ENCODE peak calls at places on chromosomes 7 and 10, in five cellular contexts. L, O, J, C and Z are unnamed samples.

GRCh38 chr10:70403483-70404035 is 386 bp upstream of the EIF4EBP2 start:
- DNase-seq in L (no peak), O (no peak), J (no peak), C (no peak), Z (no peak)

GRCh38 chr10:77840636-77841035 is 85.9 kb downstream of the DLG5 start:
- DNase-seq in L (no peak), O (no peak), J (no peak), C (no peak), Z (no peak)

GRCh38 chr10:110666673-110667072 is 22.5 kb downstream of the RBM20 start:
- DNase-seq in L (no peak), O (no peak), J (peak; percentile 31), C (no peak), Z (peak; percentile 79)

GRCh38 chr10:27223964-27224363 is 16.6 kb downstream of the ACBD5 start:
- DNase-seq in L (peak; percentile 14), O (no peak), J (peak; percentile 15), C (peak; percentile 26), Z (peak; percentile 31)

GRCh38 chr7:101891936-101892640 is 74.7 kb downstream of the CUX1 start:
- DNase-seq in L (no peak), O (no peak), J (no peak), C (no peak), Z (no peak)

GRCh38 chr10:100184426-100185219 is 1.2 kb downstream of the ERLIN1 start:
- DNase-seq in L (no peak), O (peak; percentile 50), J (peak; percentile 16), C (peak; percentile 23), Z (peak; percentile 49)

GRCh38 chr7:3754488-3755365 is 453.7 kb downstream of the SDK1 start:
- DNase-seq in L (peak; percentile 98), O (no peak), J (peak; percentile 100), C (peak; percentile 56), Z (peak; percentile 93)

GRCh38 chr10:103316087-103316486 is 34.9 kb downstream of the PCGF6 start:
- DNase-seq in L (no peak), O (no peak), J (no peak), C (no peak), Z (no peak)

GRCh38 chr10:81479316-81479715 is 395.7 kb upstream of the NRG3 start:
- DNase-seq in L (no peak), O (no peak), J (no peak), C (no peak), Z (no peak)

GRCh38 chr7:6564091-6564770 is 13.0 kb upstream of the GRID2IP start:
- DNase-seq in L (no peak), O (no peak), J (no peak), C (no peak), Z (no peak)

GRCh38 chr10:51244739-51245138 is 170.5 kb downstream of the PRKG1 start:
- DNase-seq in L (no peak), O (peak; percentile 27), J (peak; percentile 82), C (peak; percentile 83), Z (peak; percentile 60)

GRCh38 chr10:43854042-43854441 is 205.4 kb upstream of the ZNF32 start:
- DNase-seq in L (no peak), O (no peak), J (peak; percentile 92), C (peak; percentile 22), Z (peak; percentile 1)